ENCODE peak calls at places on chromosomes 7 and 10, in seven cellular contexts. Q, J, Z, N, R, L and E are unnamed samples.

GRCh38 chr10:110609592-110609991 is 34.5 kb upstream of the RBM20 start:
- DNase-seq in R (peak), Z (no peak), J (no peak), L (no peak), Q (no peak), N (no peak), E (no peak)

GRCh38 chr10:43229208-43230061 is 37.4 kb downstream of the RASGEF1A start:
- DNase-seq in Z (no peak), N (peak), Q (peak), J (no peak), L (peak), R (no peak), E (no peak)

GRCh38 chr10:42932735-42933453 is 144.0 kb upstream of the RET start:
- DNase-seq in Z (no peak), N (no peak), J (no peak), R (no peak), Q (peak), L (peak), E (no peak)

GRCh38 chr7:150313367-150313809 is 9.8 kb upstream of the LRRC61 start:
- DNase-seq in R (no peak), Q (no peak), N (no peak), J (no peak), L (no peak), Z (no peak), E (no peak)

GRCh38 chr7:29723599-29723998 is 82.7 kb upstream of the WIPF3 start:
- DNase-seq in L (no peak), Z (peak), J (no peak), N (no peak), Q (no peak), R (no peak), E (no peak)

GRCh38 chr10:92897916-92898315 is 49.6 kb downstream of the EXOC6 start:
- DNase-seq in Q (no peak), Z (no peak), L (no peak), N (no peak), R (no peak), J (no peak), E (no peak)

GRCh38 chr7:132647311-132647710 is 71.0 kb upstream of the PLXNA4 start:
- DNase-seq in N (no peak), Z (no peak), R (no peak), Q (no peak), J (no peak), L (no peak), E (no peak)

GRCh38 chr10:96910488-96911395 is 78.6 kb downstream of the LCOR start:
- DNase-seq in R (no peak), N (no peak), Z (peak), L (no peak), Q (no peak), J (peak), E (peak)

GRCh38 chr10:119441151-119441821 is 101.2 kb downstream of the RGS10 start:
- DNase-seq in R (no peak), Q (no peak), N (no peak), L (no peak), Z (peak), J (no peak), E (peak)

GRCh38 chr7:2041496-2042367 is 191.0 kb downstream of the MAD1L1 start:
- DNase-seq in J (no peak), Q (no peak), R (no peak), L (no peak), N (no peak), Z (no peak), E (no peak)

GRCh38 chr7:42677751-42678231 is 234.1 kb downstream of the C7orf25 start:
- DNase-seq in Z (peak), R (no peak), L (no peak), J (no peak), N (no peak), Q (no peak), E (no peak)